ENCODE peak calls at places on chromosomes 5 and 9, in ten cellular contexts. S is stomach; W is right cardiac atrium; M is lung; J is colonic mucosa; F is PC-9; U is psoas muscle; D is neuronal stem cell; O is right lobe of liver; P is CD4-positive, alpha-beta memory T cell. V is an unnamed sample. For H3K27me3 and H3K4me1, the result is how much of the 10 kb centered on the place peaks cover.

GRCh38 chr5:140576776-140577201 is 12.2 kb downstream of the SLC35A4 start:
- DNase-seq in M (no peak), U (no peak), W (no peak), P (no peak), J (no peak), F (no peak), O (peak), S (no peak), D (no peak), V (no peak)

GRCh38 chr5:108101816-108102215 is 280.1 kb downstream of the FBXL17 start:
- DNase-seq in U (no peak), S (no peak), J (no peak), W (no peak), P (no peak), O (no peak), M (no peak), D (no peak), F (no peak), V (no peak)

GRCh38 chr9:96450613-96451544 is 910 bp downstream of the HABP4 start:
- DNase-seq in W (peak), M (no peak), F (no peak), S (peak), O (no peak), U (peak), D (no peak), P (peak), J (peak), V (no peak)

GRCh38 chr5:132277971-132278964 is 15.9 kb upstream of the SLC22A4 start:
- DNase-seq in M (no peak), W (peak), F (no peak), D (no peak), J (no peak), S (no peak), P (no peak), O (peak), U (no peak), V (no peak)

GRCh38 chr9:116232425-116233159 is 79.0 kb downstream of the PAPPA start:
- DNase-seq in U (no peak), M (no peak), D (no peak), O (no peak), W (no peak), F (no peak), S (no peak), P (no peak), J (no peak), V (no peak)

GRCh38 chr5:137501226-137501625 is 2.1 kb upstream of the SPOCK1 start:
- DNase-seq in P (no peak), F (no peak), M (no peak), S (no peak), O (no peak), J (no peak), D (no peak), W (no peak), U (no peak), V (no peak)

GRCh38 chr9:133875131-133875530 is 117.0 kb downstream of the VAV2 start:
- DNase-seq in W (no peak), M (no peak), P (no peak), U (no peak), S (no peak), J (no peak), D (no peak), F (no peak), O (no peak), V (no peak)

GRCh38 chr5:173201636-173202265 is 33.3 kb downstream of the NKX2-5 start:
- DNase-seq in M (no peak), O (no peak), W (no peak), D (no peak), P (no peak), J (no peak), U (no peak), S (no peak), F (peak), V (no peak)

GRCh38 chr5:62284946-62285891 is 20.8 kb upstream of the KIF2A start:
- DNase-seq in M (no peak), D (no peak), U (no peak), P (no peak), J (no peak), S (no peak), O (no peak), W (no peak), F (no peak), V (no peak)

GRCh38 chr5:173468821-173469251 is 140.6 kb upstream of the STC2 start:
- DNase-seq in D (no peak), U (peak), F (peak), S (no peak), M (no peak), O (no peak), P (no peak), J (no peak), W (no peak), V (no peak)

GRCh38 chr5:179234563-179235135 is 110.6 kb downstream of the ADAMTS2 start:
- DNase-seq in S (no peak), P (no peak), U (no peak), F (no peak), M (no peak), D (no peak), J (no peak), W (no peak), O (peak), V (no peak)

GRCh38 chr5:172862165-172862801 is 28.2 kb downstream of the ERGIC1 start:
- DNase-seq in M (no peak), F (peak), S (no peak), O (no peak), D (no peak), U (no peak), J (no peak), W (no peak), P (no peak), V (no peak)

GRCh38 chr9:21801683-21802417 is 586 bp upstream of the MTAP start:
- DNase-seq in F (no peak), D (peak), P (no peak), S (peak), J (peak), U (peak), M (peak), W (peak), O (peak), V (no peak)

GRCh38 chr9:120117081-120117480 is 462.9 kb downstream of the CDK5RAP2 start:
- DNase-seq in W (no peak), J (no peak), S (no peak), D (no peak), P (no peak), F (no peak), U (no peak), O (no peak), M (no peak), V (peak)

GRCh38 chr9:89999534-90000370 is 394.9 kb downstream of the GADD45G start:
- DNase-seq in P (peak), M (peak), D (no peak), F (no peak), S (peak), O (peak), J (peak), W (peak), U (peak), V (no peak)

GRCh38 chr5:141758316-141758965 is 76.4 kb upstream of the ARAP3 start:
- DNase-seq in O (no peak), W (no peak), D (peak), U (no peak), M (no peak), P (no peak), F (no peak), S (no peak), J (no peak), V (no peak)

GRCh38 chr5:132180134-132180745 is 47.4 kb downstream of the P4HA2 start:
- DNase-seq in U (no peak), J (peak), S (no peak), P (peak), W (no peak), F (peak), D (peak), M (no peak), O (no peak), V (peak)

GRCh38 chr5:163677092-163677491 is 171.7 kb downstream of the MAT2B start:
- DNase-seq in U (no peak), J (no peak), D (no peak), W (no peak), M (no peak), P (no peak), S (no peak), O (no peak), F (no peak), V (no peak)

GRCh38 chr9:6845881-6846280 is 88.1 kb downstream of the KDM4C start:
- DNase-seq in J (no peak), M (no peak), F (no peak), P (no peak), W (no peak), D (peak), O (no peak), U (no peak), S (no peak), V (no peak)

GRCh38 chr5:66891184-66891925 is 295.2 kb downstream of the MAST4 start:
- DNase-seq in M (peak), S (no peak), U (no peak), J (peak), P (no peak), F (peak), O (no peak), D (no peak), W (no peak), V (no peak)

DNA sequence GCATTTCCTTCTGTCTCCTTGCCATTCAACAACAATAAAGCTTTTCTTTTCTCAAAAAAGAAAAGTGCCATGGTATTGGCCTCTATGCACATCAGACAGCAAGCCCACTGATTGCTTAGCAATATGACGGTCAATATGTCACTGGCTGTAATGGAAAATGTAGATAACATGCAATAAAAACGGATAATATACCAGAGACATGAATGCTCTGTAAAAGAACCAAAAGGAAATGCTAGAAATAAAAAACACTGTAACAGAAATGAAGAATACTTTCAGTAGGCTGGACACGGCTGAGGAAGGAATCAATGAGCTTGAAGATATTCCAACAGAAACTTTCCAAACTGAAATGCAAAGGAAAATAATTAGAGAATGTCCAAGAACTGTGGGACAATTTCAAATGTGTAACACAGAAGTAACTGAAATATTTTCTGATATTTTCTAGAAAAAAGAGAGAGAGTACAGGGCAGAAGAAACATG is 10.0 kb downstream of the PTBP3 start:
- DNase-seq in D (no peak), O (no peak), F (no peak), P (no peak), U (no peak), M (no peak), W (no peak), S (no peak), J (no peak), V (no peak)
- H3K27ac ChIP-seq in D (no peak), O (no peak), F (peak), P (no peak), U (no peak), M (no peak), W (no peak), S (no peak), J (peak), V (no peak)

DNA sequence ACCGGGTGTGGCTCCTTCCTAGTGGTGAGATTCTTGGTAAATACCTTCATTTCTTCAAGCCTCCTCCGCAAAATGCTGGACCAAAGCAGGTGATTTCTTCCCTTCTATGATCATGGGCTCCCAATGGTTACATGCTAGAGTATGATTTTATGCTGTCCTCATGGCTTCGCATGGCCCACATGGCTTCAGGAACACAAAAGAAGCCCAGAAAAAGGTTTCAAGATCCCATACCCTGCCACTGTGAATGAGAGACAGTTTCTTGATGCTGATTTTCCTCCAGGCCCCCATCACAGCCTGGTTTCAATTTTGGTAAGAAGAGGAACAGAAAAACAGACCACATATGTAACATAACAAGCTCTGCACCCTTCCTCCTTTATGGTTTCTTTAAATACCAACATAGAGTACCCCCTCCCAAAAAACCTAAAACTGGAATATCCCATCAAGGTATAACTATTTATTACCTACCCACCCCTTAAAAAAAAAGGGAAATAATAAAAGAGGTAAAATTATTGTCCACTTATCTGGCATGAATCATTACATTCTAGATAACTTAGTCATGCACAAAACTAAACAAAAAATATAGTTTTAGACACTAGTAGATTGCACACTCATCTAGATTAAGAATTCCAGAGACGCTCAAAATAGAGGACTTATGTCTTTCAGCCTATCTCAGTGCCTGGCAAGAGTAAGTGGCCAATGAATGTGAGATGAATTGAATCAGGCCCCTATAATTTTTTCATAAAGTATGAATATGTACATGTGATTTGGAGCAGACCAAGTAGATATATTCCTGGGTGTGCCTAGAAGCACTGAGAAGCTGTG is 2.3 kb upstream of the RXFP3 start:
- DNase-seq in O (no peak), S (no peak), J (no peak), P (no peak), W (no peak), D (no peak), U (no peak), F (peak), M (no peak), V (no peak)
- H3K27me3 ChIP-seq in O (under half), S (under half), J (under half), P (under half), W (under half), D (under half), U (under half), F (under half), M (under half), V (under half)

DNA sequence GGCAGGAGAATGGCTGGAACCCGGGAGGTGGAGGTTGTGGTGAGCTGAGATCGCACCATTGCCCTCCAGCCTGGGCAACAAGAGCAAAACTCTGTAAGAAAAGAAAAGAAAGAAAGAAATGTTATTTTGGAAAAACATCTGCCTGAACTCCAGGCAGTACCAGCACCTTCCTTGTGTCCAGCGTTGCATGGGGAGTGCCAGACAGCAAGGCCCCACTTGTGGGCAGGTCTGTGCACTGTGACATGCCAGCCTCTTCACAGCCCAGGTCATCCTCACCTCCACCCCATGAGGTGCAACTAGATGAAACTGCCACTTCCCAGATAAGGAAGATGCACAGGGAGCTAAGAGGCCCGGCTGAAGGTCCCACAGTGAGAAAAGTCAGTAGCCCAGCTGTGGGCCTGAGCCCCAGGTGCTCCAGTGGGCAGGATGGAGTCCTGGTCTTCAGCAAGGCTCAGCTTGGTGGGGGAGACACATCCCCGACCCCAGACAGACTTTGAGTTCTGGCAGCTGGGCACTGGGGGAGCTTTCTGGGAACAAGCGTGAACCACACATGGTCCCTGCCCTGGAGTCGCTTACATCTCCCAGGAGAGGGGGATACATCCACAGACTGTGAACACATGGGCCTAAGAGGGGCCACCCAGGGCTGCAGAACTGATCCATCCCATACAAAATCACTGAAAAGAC is 146.9 kb upstream of the IER5L start:
- DNase-seq in S (no peak), M (no peak), P (no peak), F (no peak), O (no peak), J (no peak), D (no peak), U (peak), W (no peak), V (no peak)
- H3K4me1 ChIP-seq in S (under half), M (under half), P (under half), F (under half), O (half or more), J (under half), D (under half), U (under half), W (under half), V (under half)

DNA sequence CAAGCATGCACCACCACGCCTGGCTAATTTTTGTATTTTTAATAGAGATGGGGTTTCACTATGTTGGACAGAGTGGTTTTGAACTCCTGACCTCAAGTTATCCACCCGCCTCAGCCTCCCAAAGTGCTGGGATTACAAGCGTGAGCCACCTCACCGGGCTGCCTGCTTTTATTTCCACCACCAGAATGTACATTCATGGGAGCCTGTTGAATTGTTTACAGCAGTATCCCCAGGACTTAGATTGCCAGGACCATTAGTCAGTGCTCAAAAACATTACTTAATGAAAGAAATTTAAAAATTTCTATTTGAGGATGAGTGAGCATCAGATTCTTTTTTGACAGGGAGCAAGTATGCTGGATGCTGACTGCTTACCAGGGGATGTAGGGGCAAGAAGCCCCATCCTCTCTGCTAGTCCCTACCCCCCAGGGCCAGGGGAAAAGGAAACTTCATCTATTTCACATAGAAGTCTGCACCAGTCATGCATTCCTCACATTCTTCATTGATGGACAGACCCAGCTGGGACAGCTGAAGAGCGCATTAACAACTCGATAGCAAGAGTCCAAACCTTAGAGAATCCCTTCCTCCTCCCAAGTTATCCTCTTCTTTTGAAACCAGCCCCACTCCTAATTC is 10.3 kb upstream of the RGMB start:
- DNase-seq in O (no peak), J (no peak), W (no peak), P (no peak), F (no peak), S (no peak), U (no peak), D (no peak), M (no peak), V (no peak)
- H3K27ac ChIP-seq in O (no peak), J (no peak), W (no peak), P (no peak), F (no peak), S (no peak), U (no peak), D (peak), M (no peak), V (no peak)

DNA sequence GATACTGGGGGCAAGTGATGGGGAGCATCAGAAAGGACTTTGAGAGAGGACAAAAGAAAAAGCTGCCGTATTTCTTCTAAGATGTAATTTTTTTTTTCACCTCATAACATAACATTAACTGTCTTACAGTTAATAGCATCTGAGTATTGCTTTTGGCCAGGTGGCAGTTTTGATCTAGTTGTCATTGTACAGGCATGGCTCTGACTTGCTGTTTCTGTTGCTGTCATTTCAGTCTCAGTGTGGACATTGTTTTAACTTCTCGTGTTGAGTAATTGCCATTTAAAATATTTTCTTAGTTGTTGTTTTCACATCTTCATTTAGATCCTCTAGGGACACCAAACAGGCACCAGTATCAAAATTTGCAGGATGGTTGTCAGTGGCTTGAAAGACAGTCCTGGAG is 12.4 kb downstream of the SMAD5 start:
- DNase-seq in S (no peak), P (no peak), D (no peak), J (no peak), M (no peak), W (no peak), O (no peak), U (no peak), F (no peak), V (no peak)
- H3K27me3 ChIP-seq in S (under half), P (under half), D (under half), J (under half), M (under half), W (under half), O (under half), U (under half), F (under half), V (under half)

GRCh38 chr9:87612536-87612935 is 113.4 kb upstream of the CTSL start:
- DNase-seq in F (no peak), W (no peak), J (no peak), D (no peak), M (no peak), S (no peak), P (no peak), U (no peak), O (no peak), V (no peak)
- H3K4me1 ChIP-seq in F (half or more), W (under half), J (under half), D (under half), M (under half), S (under half), P (under half), U (under half), O (under half), V (under half)

GRCh38 chr5:124436294-124436693 is 310.1 kb downstream of the ZNF608 start:
- DNase-seq in F (no peak), S (no peak), P (no peak), J (no peak), U (no peak), M (no peak), O (no peak), W (no peak), D (no peak), V (no peak)
- H3K27ac ChIP-seq in F (no peak), S (no peak), P (no peak), J (no peak), U (no peak), M (no peak), O (no peak), W (no peak), D (no peak), V (no peak)

GRCh38 chr5:73450672-73451217 is 2.2 kb upstream of the FOXD1 start:
- DNase-seq in D (no peak), P (no peak), W (no peak), F (no peak), S (no peak), U (no peak), J (no peak), M (no peak), O (no peak), V (no peak)
- H3K27me3 ChIP-seq in D (under half), P (half or more), W (under half), F (under half), S (half or more), U (under half), J (half or more), M (under half), O (under half), V (half or more)